ENCODE peak calls at places on chromosomes 7 and 10, in seven cellular contexts. T is IMR-90; G is activated T-helper 2 cell treated with anti-CD3 and anti-CD28 coated beads, Interferon-gamma antibody, Interleukin-2, Interleukin-4, amounts not matched to agents 10 μg/mL and 5 μg/mL and 100 μg/mL, durations not matched to agents 14 hours and 24 hours and 36 hours; B is SW 1271; K is ELR; H is Right ventricle myocardium inferior; O is foreskin keratinocyte. N is an unnamed sample.

GRCh38 chr7:158381956-158382355 is 205.7 kb downstream of the PTPRN2 start:
- DNase-seq in H (no peak), T (no peak), B (no peak), G (no peak), K (no peak), O (no peak), N (no peak)

GRCh38 chr7:88302486-88302885 is 4.2 kb downstream of the STEAP4 start:
- DNase-seq in K (no peak), O (no peak), G (no peak), B (no peak), T (no peak), H (no peak), N (no peak)

GRCh38 chr10:16518822-16519221 is 2.9 kb downstream of the C1QL3 start:
- DNase-seq in B (no peak), G (no peak), T (no peak), O (no peak), H (no peak), K (peak), N (no peak)

GRCh38 chr7:28410628-28411578 is 1.4 kb upstream of the CREB5 start:
- DNase-seq in B (no peak), H (no peak), T (peak), O (no peak), K (peak), G (no peak), N (no peak)

GRCh38 chr10:131387018-131387529 is 75.6 kb upstream of the TCERG1L start:
- DNase-seq in K (no peak), O (no peak), H (no peak), B (no peak), G (no peak), T (no peak), N (no peak)

GRCh38 chr10:73759512-73760115 is 15.4 kb downstream of the SEC24C start:
- DNase-seq in O (no peak), K (no peak), G (no peak), T (no peak), H (no peak), B (no peak), N (no peak)

GRCh38 chr10:82742478-82742877 is 867.5 kb downstream of the NRG3 start:
- DNase-seq in H (no peak), T (no peak), K (peak), G (no peak), B (peak), O (peak), N (peak)

GRCh38 chr7:157784114-157784835 is 447.5 kb downstream of the DNAJB6 start:
- DNase-seq in G (no peak), O (no peak), K (no peak), H (no peak), B (no peak), T (no peak), N (no peak)

GRCh38 chr7:22895491-22895890 is 72.8 kb upstream of the TOMM7 start:
- DNase-seq in T (peak), B (no peak), G (no peak), K (no peak), H (no peak), O (no peak), N (no peak)

GRCh38 chr7:142894886-142895593 is 9.5 kb upstream of the TRPV6 start:
- DNase-seq in O (no peak), B (no peak), K (no peak), G (no peak), T (no peak), H (no peak), N (no peak)

GRCh38 chr10:122062831-122063674 is 74.1 kb downstream of the TACC2 start:
- DNase-seq in O (peak), K (peak), G (no peak), T (peak), B (peak), H (peak), N (peak)

GRCh38 chr7:29495618-29496017 is 68.0 kb upstream of the PRR15 start:
- DNase-seq in H (no peak), G (no peak), K (no peak), T (no peak), B (no peak), O (no peak), N (no peak)

GRCh38 chr10:24453404-24453830 is 244.5 kb downstream of the KIAA1217 start:
- DNase-seq in B (no peak), G (no peak), T (peak), H (no peak), O (no peak), K (no peak), N (no peak)

GRCh38 chr7:1112625-1113547 is 25.0 kb downstream of the GPER1 start:
- DNase-seq in O (no peak), G (no peak), B (no peak), H (peak), T (no peak), K (no peak), N (no peak)

GRCh38 chr10:86940677-86941076 is 16.7 kb downstream of the MMRN2 start:
- DNase-seq in K (no peak), B (no peak), O (no peak), G (no peak), H (no peak), T (no peak), N (no peak)

GRCh38 chr7:111842489-111842888 is 280.2 kb upstream of the IMMP2L start:
- DNase-seq in G (no peak), T (no peak), K (no peak), B (no peak), H (no peak), O (no peak), N (no peak)

GRCh38 chr7:30817060-30817770 is 46.0 kb downstream of the MINDY4 start:
- DNase-seq in T (peak), B (no peak), H (no peak), K (peak), O (peak), G (no peak), N (peak)

N was measured in RWPE1.